ENCODE peak calls at places on chromosomes 7 and 10, in four cellular contexts. W is heart right ventricle, J is GM10248, Y is foreskin keratinocyte. L is an unnamed sample.

GRCh38 chr10:62860946-62861345 is 44.8 kb upstream of the EGR2 start:
- DNase-seq in W (no peak), Y (no peak), J (no peak), L (peak)

GRCh38 chr7:149690688-149691446 is 82.5 kb downstream of the ZNF467 start:
- DNase-seq in J (no peak), Y (peak), W (peak), L (peak)

GRCh38 chr7:149196151-149196704 is 882 bp downstream of the ZNF282 start:
- DNase-seq in W (no peak), Y (no peak), J (no peak), L (peak)

GRCh38 chr10:102422586-102423129 is 2.0 kb downstream of the FBXL15 start:
- DNase-seq in J (peak), W (peak), Y (peak), L (peak)

GRCh38 chr7:52273685-52274610 is 761.5 kb upstream of the POM121L12 start:
- DNase-seq in J (no peak), Y (no peak), W (peak), L (no peak)

GRCh38 chr7:134175724-134176350 is 48.7 kb downstream of the LRGUK start:
- DNase-seq in J (no peak), Y (no peak), W (no peak), L (no peak)

GRCh38 chr7:63041786-63042185 is 956.9 kb upstream of the ZNF722 start:
- DNase-seq in J (no peak), W (no peak), Y (no peak), L (no peak)

GRCh38 chr10:133154996-133155778 is 4.8 kb upstream of the KNDC1 start:
- DNase-seq in W (no peak), Y (no peak), J (no peak), L (no peak)

GRCh38 chr7:46391215-46391614 is 470.1 kb upstream of the IGFBP3 start:
- DNase-seq in J (no peak), W (no peak), Y (no peak), L (no peak)

GRCh38 chr10:33537066-33537465 is 202.6 kb upstream of the NRP1 start:
- DNase-seq in W (no peak), Y (no peak), J (no peak), L (no peak)

GRCh38 chr10:101287922-101288638 is 58.8 kb upstream of the LBX1 start:
- DNase-seq in J (no peak), W (no peak), Y (no peak), L (no peak)

GRCh38 chr10:17872191-17873091 is 63.3 kb downstream of the MRC1 start:
- DNase-seq in J (no peak), W (no peak), Y (peak), L (peak)

GRCh38 chr10:102615361-102615760 is 28.9 kb upstream of the TRIM8 start:
- DNase-seq in W (no peak), Y (no peak), J (peak), L (peak)

GRCh38 chr10:63722537-63722936 is 201.3 kb downstream of the REEP3 start:
- DNase-seq in J (no peak), W (no peak), Y (no peak), L (no peak)

GRCh38 chr10:7464703-7465102 is 53.9 kb upstream of the SFMBT2 start:
- DNase-seq in Y (no peak), W (no peak), J (no peak), L (no peak)

GRCh38 chr7:47045592-47045991 is 536.3 kb downstream of the TNS3 start:
- DNase-seq in J (no peak), Y (peak), W (no peak), L (no peak)

GRCh38 chr10:1179346-1180070 is 123.3 kb downstream of the WDR37 start:
- DNase-seq in W (no peak), Y (no peak), J (no peak), L (no peak)

GRCh38 chr7:99313204-99313573 is 12.5 kb upstream of the ARPC1A start:
- DNase-seq in Y (no peak), J (no peak), W (no peak), L (no peak)
- TF ChIP-seq CTCF in Y (no peak), J (no peak), W (no peak), L (peak)

DNA sequence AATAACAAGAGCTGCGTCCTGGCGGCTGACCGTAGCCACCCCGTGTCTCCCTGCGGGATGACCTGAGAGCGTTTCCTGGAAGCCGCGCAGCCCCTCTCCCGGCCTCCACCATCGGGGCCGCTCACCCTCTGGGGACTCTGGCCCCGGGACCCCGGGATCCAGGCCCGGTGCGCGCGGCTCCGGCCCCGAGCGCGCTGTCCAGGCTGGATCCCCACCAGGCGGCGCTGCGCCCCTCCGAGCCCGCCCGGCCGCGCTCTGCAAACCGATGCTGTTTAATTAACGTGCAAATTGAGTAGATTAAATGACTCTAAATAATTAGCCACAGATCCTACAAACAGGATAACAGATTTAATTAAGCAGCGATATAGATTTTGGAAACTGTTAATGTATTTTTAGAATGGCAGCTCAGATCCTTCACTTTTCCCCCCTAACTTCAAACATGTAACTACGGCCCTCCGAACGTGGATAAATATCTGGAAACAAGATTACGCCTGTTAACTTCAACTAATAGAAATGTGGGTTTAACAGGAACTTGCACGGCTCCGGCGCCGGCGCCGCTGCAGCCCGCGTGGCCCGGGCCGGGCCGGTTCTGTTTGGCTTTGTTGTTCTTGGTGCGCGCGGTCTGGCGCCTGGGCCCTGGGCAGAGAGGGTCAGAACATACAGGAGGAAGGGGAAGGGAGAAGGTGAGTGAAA is 7.1 kb upstream of the UNCX start:
- DNase-seq in Y (no peak), J (peak), W (no peak), L (peak)
- TF ChIP-seq CTCF in Y (peak), J (peak), W (peak), L (peak)

GRCh38 chr7:159020987-159021386 is 123.7 kb downstream of the VIPR2 start:
- DNase-seq in W (no peak), Y (no peak), J (no peak), L (peak)
- TF ChIP-seq CTCF in W (no peak), Y (no peak), J (no peak), L (no peak)

GRCh38 chr7:93176961-93177580 is 28.9 kb upstream of the SAMD9L start:
- DNase-seq in Y (no peak), W (no peak), J (no peak), L (no peak)

GRCh38 chr7:93172683-93173082 is 24.5 kb upstream of the SAMD9L start:
- DNase-seq in Y (no peak), J (no peak), W (no peak), L (no peak)

GRCh38 chr7:93179173-93179572 is 31.0 kb upstream of the SAMD9L start:
- DNase-seq in W (no peak), J (no peak), Y (no peak), L (no peak)

GRCh38 chr7:93175219-93175618 is 27.0 kb upstream of the SAMD9L start:
- DNase-seq in W (no peak), J (no peak), Y (no peak), L (peak)

DNA sequence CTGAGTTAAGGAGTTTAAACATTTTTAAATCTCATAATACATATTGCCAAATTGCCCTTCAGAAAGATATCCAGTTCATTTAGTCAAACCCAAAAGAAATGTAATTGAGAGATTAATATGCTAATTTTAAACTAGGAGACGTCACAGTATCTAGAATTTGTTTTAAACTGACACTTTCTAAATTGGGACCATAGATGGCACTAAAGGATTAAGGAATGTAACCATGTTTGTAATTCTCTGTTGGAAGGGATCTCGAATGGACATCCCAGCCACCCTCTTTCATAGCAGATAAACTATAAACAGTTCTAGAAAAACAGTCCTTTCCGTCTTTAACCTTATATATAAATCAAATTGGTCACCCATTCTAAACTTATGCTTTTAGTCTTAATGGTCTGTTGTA is 30.0 kb upstream of the SAMD9L start:
- DNase-seq in J (no peak), W (no peak), Y (no peak), L (no peak)
- TF ChIP-seq CTCF in J (no peak), W (no peak), Y (peak), L (peak)

DNA sequence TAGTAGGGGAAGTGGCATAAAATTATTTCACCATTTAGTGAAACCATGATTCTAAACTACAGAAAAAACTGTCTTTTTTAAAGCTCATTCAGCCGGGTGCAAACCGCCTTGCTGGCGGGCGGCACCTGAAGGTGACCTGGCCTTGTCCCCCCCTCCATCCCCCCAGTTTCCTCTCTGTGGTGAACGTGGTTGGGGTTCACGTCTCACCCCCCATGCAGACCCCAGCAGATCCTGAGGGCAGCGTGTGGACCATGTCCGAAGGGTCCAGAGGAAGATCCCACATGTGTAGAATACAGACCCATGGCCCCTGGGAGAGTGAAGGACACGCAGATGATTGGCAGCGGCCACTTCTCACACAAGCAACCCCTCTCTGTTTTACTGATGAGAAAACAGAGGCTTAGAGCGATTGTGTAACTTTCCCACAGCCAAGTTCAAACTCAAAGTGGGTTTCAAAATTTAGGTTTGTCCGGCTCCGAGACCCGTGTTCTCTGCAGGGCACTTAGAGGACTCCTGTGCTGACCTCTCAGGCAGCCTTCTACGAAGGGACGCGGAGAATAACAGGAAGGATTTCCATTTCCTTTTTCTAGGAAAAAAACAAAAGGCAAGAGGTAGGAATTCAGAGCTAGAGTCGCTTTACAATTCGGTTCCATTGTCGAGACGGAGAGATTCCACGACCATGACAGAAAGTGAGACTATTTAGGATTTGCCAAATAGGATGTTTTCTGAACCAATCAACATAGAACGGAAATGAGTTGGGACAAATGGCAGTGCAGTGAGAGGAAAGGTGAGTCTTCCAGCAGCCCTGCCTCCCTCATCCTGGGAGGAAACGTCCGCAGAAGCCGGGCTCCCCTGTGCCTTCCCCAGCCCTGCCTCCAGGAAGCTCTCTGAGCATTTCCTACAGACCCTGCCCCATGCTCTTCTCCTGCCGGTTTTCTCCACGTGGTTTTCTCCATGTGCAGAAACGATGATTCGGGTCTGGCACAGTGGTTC is 67.6 kb upstream of the PITRM1 start:
- DNase-seq in J (no peak), W (peak), Y (no peak), L (no peak)
- TF ChIP-seq CTCF in J (no peak), W (no peak), Y (no peak), L (peak)

GRCh38 chr7:4739528-4739992 is 35.9 kb upstream of the AP5Z1 start:
- DNase-seq in Y (no peak), W (peak), J (no peak), L (peak)
- TF ChIP-seq CTCF in Y (no peak), W (peak), J (no peak), L (no peak)

DNA sequence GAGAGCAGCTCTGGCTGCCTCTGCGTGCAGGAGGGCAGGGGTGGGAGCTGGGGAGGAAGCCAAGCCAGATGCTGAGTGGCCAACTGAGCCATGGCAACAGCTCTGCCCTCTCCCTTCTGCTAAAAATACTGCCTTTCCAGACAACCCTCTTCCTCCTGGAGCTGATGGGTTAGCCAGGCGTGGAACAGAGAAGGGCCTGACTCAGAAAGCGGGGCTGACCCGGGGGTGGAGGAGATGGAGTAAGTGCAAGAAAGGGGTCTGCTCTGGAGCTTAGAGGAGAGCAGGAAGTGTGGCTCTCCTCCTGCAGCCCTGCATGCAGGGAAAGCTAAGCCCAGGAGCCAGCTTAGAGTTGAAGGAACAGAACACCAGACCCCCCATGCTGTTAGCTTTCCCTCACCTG is 114.5 kb upstream of the AGK start:
- DNase-seq in Y (no peak), W (no peak), J (no peak), L (no peak)
- TF ChIP-seq CTCF in Y (no peak), W (no peak), J (no peak), L (no peak)

L was measured in activated CD8-positive, alpha-beta T cell treated with anti-CD3 and anti-CD28 coated beads for 36 hours.